ENCODE peak calls at places on chromosomes 13 and 19, in nine cellular contexts. One of them, this sample, is unnamed.

GRCh38 chr13:114068723-114069322 is 63.6 kb downstream of the RASA3 start:
- DNase-seq in immature natural killer cell: no peak
- DNase-seq in SHP77: no peak
- DNase-seq in choroid plexus epithelial cell: peak; percentile 75
- DNase-seq in fibroblast of gingiva: peak; percentile 80
- DNase-seq in coronary artery: no peak
- DNase-seq in fibroblast of mammary gland: peak; percentile 85
- DNase-seq in tibial nerve: peak; percentile 13
- DNase-seq in Karpas-422: no peak
- DNase-seq in this sample: no peak

GRCh38 chr13:112825071-112825470 is 135.2 kb downstream of the ATP11A start:
- DNase-seq in immature natural killer cell: no peak
- DNase-seq in SHP77: no peak
- DNase-seq in choroid plexus epithelial cell: no peak
- DNase-seq in fibroblast of gingiva: no peak
- DNase-seq in coronary artery: no peak
- DNase-seq in fibroblast of mammary gland: no peak
- DNase-seq in tibial nerve: no peak
- DNase-seq in Karpas-422: no peak
- DNase-seq in this sample: no peak

GRCh38 chr19:11268783-11269267 is 6.5 kb upstream of the DOCK6 start:
- DNase-seq in immature natural killer cell: no peak
- DNase-seq in SHP77: peak; percentile 81
- DNase-seq in choroid plexus epithelial cell: peak; percentile 91
- DNase-seq in fibroblast of gingiva: peak; percentile 71
- DNase-seq in coronary artery: no peak
- DNase-seq in fibroblast of mammary gland: peak; percentile 78
- DNase-seq in tibial nerve: peak; percentile 57
- DNase-seq in Karpas-422: no peak
- DNase-seq in this sample: no peak

GRCh38 chr13:52974711-52975110 is 53.9 kb upstream of the OLFM4 start:
- DNase-seq in immature natural killer cell: no peak
- DNase-seq in SHP77: no peak
- DNase-seq in choroid plexus epithelial cell: no peak
- DNase-seq in fibroblast of gingiva: no peak
- DNase-seq in coronary artery: no peak
- DNase-seq in fibroblast of mammary gland: no peak
- DNase-seq in tibial nerve: no peak
- DNase-seq in Karpas-422: peak; percentile 33
- DNase-seq in this sample: no peak

GRCh38 chr19:42150940-42151339 is 18.7 kb upstream of the POU2F2 start:
- DNase-seq in immature natural killer cell: no peak
- DNase-seq in SHP77: no peak
- DNase-seq in choroid plexus epithelial cell: no peak
- DNase-seq in fibroblast of gingiva: no peak
- DNase-seq in coronary artery: no peak
- DNase-seq in fibroblast of mammary gland: no peak
- DNase-seq in tibial nerve: no peak
- DNase-seq in Karpas-422: no peak
- DNase-seq in this sample: no peak

GRCh38 chr19:40300668-40301067 is 15.5 kb upstream of the AKT2 start:
- DNase-seq in immature natural killer cell: no peak
- DNase-seq in SHP77: no peak
- DNase-seq in choroid plexus epithelial cell: no peak
- DNase-seq in fibroblast of gingiva: no peak
- DNase-seq in coronary artery: no peak
- DNase-seq in fibroblast of mammary gland: no peak
- DNase-seq in tibial nerve: no peak
- DNase-seq in Karpas-422: no peak
- DNase-seq in this sample: no peak

GRCh38 chr13:96994030-96994848 is at the start of gene OXGR1:
- DNase-seq in immature natural killer cell: no peak
- DNase-seq in SHP77: no peak
- DNase-seq in choroid plexus epithelial cell: no peak
- DNase-seq in fibroblast of gingiva: no peak
- DNase-seq in coronary artery: no peak
- DNase-seq in fibroblast of mammary gland: no peak
- DNase-seq in tibial nerve: no peak
- DNase-seq in Karpas-422: no peak
- DNase-seq in this sample: no peak

GRCh38 chr13:105990256-105990958 is 545.1 kb downstream of the EFNB2 start:
- DNase-seq in immature natural killer cell: no peak
- DNase-seq in SHP77: no peak
- DNase-seq in choroid plexus epithelial cell: peak; percentile 34
- DNase-seq in fibroblast of gingiva: no peak
- DNase-seq in coronary artery: no peak
- DNase-seq in fibroblast of mammary gland: peak; percentile 38
- DNase-seq in tibial nerve: no peak
- DNase-seq in Karpas-422: no peak
- DNase-seq in this sample: no peak

GRCh38 chr19:1069009-1069779 is 2.2 kb downstream of the ARHGAP45 start:
- DNase-seq in immature natural killer cell: peak; percentile 71
- DNase-seq in SHP77: no peak
- DNase-seq in choroid plexus epithelial cell: no peak
- DNase-seq in fibroblast of gingiva: peak; percentile 32
- DNase-seq in coronary artery: no peak
- DNase-seq in fibroblast of mammary gland: no peak
- DNase-seq in tibial nerve: no peak
- DNase-seq in Karpas-422: peak; percentile 80
- DNase-seq in this sample: peak; percentile 78

GRCh38 chr13:44561352-44561751 is 14.8 kb downstream of the TSC22D1 start:
- DNase-seq in immature natural killer cell: no peak
- DNase-seq in SHP77: no peak
- DNase-seq in choroid plexus epithelial cell: no peak
- DNase-seq in fibroblast of gingiva: no peak
- DNase-seq in coronary artery: no peak
- DNase-seq in fibroblast of mammary gland: no peak
- DNase-seq in tibial nerve: no peak
- DNase-seq in Karpas-422: no peak
- DNase-seq in this sample: no peak

GRCh38 chr19:32296694-32297093 is 48.7 kb upstream of the ZNF507 start:
- DNase-seq in immature natural killer cell: no peak
- DNase-seq in SHP77: no peak
- DNase-seq in choroid plexus epithelial cell: peak; percentile 4
- DNase-seq in fibroblast of gingiva: no peak
- DNase-seq in coronary artery: no peak
- DNase-seq in fibroblast of mammary gland: no peak
- DNase-seq in tibial nerve: no peak
- DNase-seq in Karpas-422: no peak
- DNase-seq in this sample: no peak

GRCh38 chr19:13902993-13903555 is 2.8 kb downstream of the BRME1 start:
- DNase-seq in immature natural killer cell: no peak
- DNase-seq in SHP77: peak; percentile 27
- DNase-seq in choroid plexus epithelial cell: peak; percentile 29
- DNase-seq in fibroblast of gingiva: no peak
- DNase-seq in coronary artery: no peak
- DNase-seq in fibroblast of mammary gland: peak; percentile 15
- DNase-seq in tibial nerve: no peak
- DNase-seq in Karpas-422: peak; percentile 81
- DNase-seq in this sample: peak; percentile 51

GRCh38 chr19:17045907-17046502 is 19.4 kb upstream of the CPAMD8 start:
- DNase-seq in immature natural killer cell: no peak
- DNase-seq in SHP77: no peak
- DNase-seq in choroid plexus epithelial cell: no peak
- DNase-seq in fibroblast of gingiva: no peak
- DNase-seq in coronary artery: no peak
- DNase-seq in fibroblast of mammary gland: no peak
- DNase-seq in tibial nerve: no peak
- DNase-seq in Karpas-422: no peak
- DNase-seq in this sample: no peak

GRCh38 chr19:49891393-49891792 is 5.3 kb downstream of the IL4I1 start:
- DNase-seq in immature natural killer cell: no peak
- DNase-seq in SHP77: no peak
- DNase-seq in choroid plexus epithelial cell: no peak
- DNase-seq in fibroblast of gingiva: no peak
- DNase-seq in coronary artery: no peak
- DNase-seq in fibroblast of mammary gland: no peak
- DNase-seq in tibial nerve: no peak
- DNase-seq in Karpas-422: no peak
- DNase-seq in this sample: no peak

GRCh38 chr19:861099-861755 is 1.8 kb downstream of the CFD start:
- DNase-seq in immature natural killer cell: no peak
- DNase-seq in SHP77: no peak
- DNase-seq in choroid plexus epithelial cell: no peak
- DNase-seq in fibroblast of gingiva: no peak
- DNase-seq in coronary artery: no peak
- DNase-seq in fibroblast of mammary gland: no peak
- DNase-seq in tibial nerve: no peak
- DNase-seq in Karpas-422: no peak
- DNase-seq in this sample: no peak

GRCh38 chr13:112554214-112554850 is 33.6 kb downstream of the TUBGCP3 start:
- DNase-seq in immature natural killer cell: peak; percentile 37
- DNase-seq in SHP77: no peak
- DNase-seq in choroid plexus epithelial cell: no peak
- DNase-seq in fibroblast of gingiva: no peak
- DNase-seq in coronary artery: no peak
- DNase-seq in fibroblast of mammary gland: no peak
- DNase-seq in tibial nerve: no peak
- DNase-seq in Karpas-422: no peak
- DNase-seq in this sample: no peak

GRCh38 chr13:109785141-109785891 is 1.1 kb downstream of the IRS2 start:
- DNase-seq in immature natural killer cell: no peak
- DNase-seq in SHP77: peak; percentile 67
- DNase-seq in choroid plexus epithelial cell: peak; percentile 85
- DNase-seq in fibroblast of gingiva: peak; percentile 62
- DNase-seq in coronary artery: peak; percentile 78
- DNase-seq in fibroblast of mammary gland: peak; percentile 54
- DNase-seq in tibial nerve: no peak
- DNase-seq in Karpas-422: no peak
- DNase-seq in this sample: no peak

GRCh38 chr13:31310781-31311180 is 111.0 kb downstream of the B3GLCT start:
- DNase-seq in immature natural killer cell: no peak
- DNase-seq in SHP77: peak; percentile 97
- DNase-seq in choroid plexus epithelial cell: peak; percentile 11
- DNase-seq in fibroblast of gingiva: peak; percentile 12
- DNase-seq in coronary artery: no peak
- DNase-seq in fibroblast of mammary gland: no peak
- DNase-seq in tibial nerve: no peak
- DNase-seq in Karpas-422: no peak
- DNase-seq in this sample: no peak

GRCh38 chr13:80101040-80101439 is 239.9 kb downstream of the SPRY2 start:
- DNase-seq in immature natural killer cell: no peak
- DNase-seq in SHP77: no peak
- DNase-seq in choroid plexus epithelial cell: peak; percentile 8
- DNase-seq in fibroblast of gingiva: no peak
- DNase-seq in coronary artery: no peak
- DNase-seq in fibroblast of mammary gland: no peak
- DNase-seq in tibial nerve: no peak
- DNase-seq in Karpas-422: no peak
- DNase-seq in this sample: no peak

GRCh38 chr13:51806571-51806970 is 2.6 kb upstream of the DHRS12 start:
- DNase-seq in immature natural killer cell: no peak
- DNase-seq in SHP77: no peak
- DNase-seq in choroid plexus epithelial cell: peak; percentile 66
- DNase-seq in fibroblast of gingiva: peak; percentile 45
- DNase-seq in coronary artery: no peak
- DNase-seq in fibroblast of mammary gland: peak; percentile 44
- DNase-seq in tibial nerve: no peak
- DNase-seq in Karpas-422: peak; percentile 79
- DNase-seq in this sample: peak; percentile 55

GRCh38 chr13:42275098-42275471 is 3.1 kb downstream of the AKAP11 start:
- DNase-seq in immature natural killer cell: no peak
- DNase-seq in SHP77: no peak
- DNase-seq in choroid plexus epithelial cell: no peak
- DNase-seq in fibroblast of gingiva: no peak
- DNase-seq in coronary artery: no peak
- DNase-seq in fibroblast of mammary gland: peak; percentile 14
- DNase-seq in tibial nerve: no peak
- DNase-seq in Karpas-422: peak; percentile 95
- DNase-seq in this sample: peak; percentile 80

GRCh38 chr13:60448907-60449510 is 52.0 kb downstream of the TDRD3 start:
- DNase-seq in immature natural killer cell: no peak
- DNase-seq in SHP77: peak; percentile 7
- DNase-seq in choroid plexus epithelial cell: peak; percentile 84
- DNase-seq in fibroblast of gingiva: peak; percentile 50
- DNase-seq in coronary artery: no peak
- DNase-seq in fibroblast of mammary gland: peak; percentile 72
- DNase-seq in tibial nerve: no peak
- DNase-seq in Karpas-422: peak; percentile 76
- DNase-seq in this sample: peak; percentile 38

GRCh38 chr13:111411186-111411858 is 90.9 kb downstream of the TEX29 start:
- DNase-seq in immature natural killer cell: no peak
- DNase-seq in SHP77: no peak
- DNase-seq in choroid plexus epithelial cell: no peak
- DNase-seq in fibroblast of gingiva: no peak
- DNase-seq in coronary artery: no peak
- DNase-seq in fibroblast of mammary gland: no peak
- DNase-seq in tibial nerve: no peak
- DNase-seq in Karpas-422: no peak
- DNase-seq in this sample: no peak

GRCh38 chr13:37615271-37615670 is 16.7 kb upstream of the POSTN start:
- DNase-seq in immature natural killer cell: no peak
- DNase-seq in SHP77: no peak
- DNase-seq in choroid plexus epithelial cell: no peak
- DNase-seq in fibroblast of gingiva: no peak
- DNase-seq in coronary artery: no peak
- DNase-seq in fibroblast of mammary gland: no peak
- DNase-seq in tibial nerve: no peak
- DNase-seq in Karpas-422: no peak
- DNase-seq in this sample: no peak

GRCh38 chr13:42895781-42896180 is 96.3 kb downstream of the EPSTI1 start:
- DNase-seq in immature natural killer cell: no peak
- DNase-seq in SHP77: no peak
- DNase-seq in choroid plexus epithelial cell: no peak
- DNase-seq in fibroblast of gingiva: no peak
- DNase-seq in coronary artery: no peak
- DNase-seq in fibroblast of mammary gland: no peak
- DNase-seq in tibial nerve: no peak
- DNase-seq in Karpas-422: no peak
- DNase-seq in this sample: no peak

This sample was measured in OCI-LY7.